ENCODE peak calls at places on chromosomes 2 and 18, in four cellular contexts. M, R, U and T are unnamed samples.

GRCh38 chr2:150234787-150235512 is 252.5 kb downstream of the RND3 start:
- DNase-seq in M (no peak), U (no peak), R (peak; percentile 84), T (no peak)

GRCh38 chr2:152594022-152594712 is 123.1 kb downstream of the PRPF40A start:
- DNase-seq in M (no peak), R (no peak), U (no peak), T (no peak)

GRCh38 chr2:208072250-208072892 is 47.0 kb upstream of the PLEKHM3 start:
- DNase-seq in R (peak; percentile 73), M (peak; percentile 69), U (peak; percentile 21), T (peak; percentile 63)

GRCh38 chr2:232439758-232440135 is 16.2 kb upstream of the ALPI start:
- DNase-seq in R (no peak), M (peak; percentile 11), U (no peak), T (no peak)

GRCh38 chr2:20868377-20868776 is 45.5 kb upstream of the LDAH start:
- DNase-seq in U (peak; percentile 28), M (no peak), R (no peak), T (no peak)

GRCh38 chr2:186852508-186852907 is 3.5 kb upstream of the ZSWIM2 start:
- DNase-seq in U (no peak), M (no peak), R (no peak), T (no peak)

GRCh38 chr2:239955086-239955988 is 69.8 kb downstream of the NDUFA10 start:
- DNase-seq in U (no peak), M (no peak), R (no peak), T (no peak)

GRCh38 chr2:226661789-226662545 is 137.7 kb downstream of the IRS1 start:
- DNase-seq in U (no peak), R (peak; percentile 92), M (no peak), T (no peak)

GRCh38 chr2:223050900-223051299 is 1.1 kb upstream of the KCNE4 start:
- DNase-seq in M (no peak), R (peak; percentile 54), U (no peak), T (no peak)

GRCh38 chr18:33603434-33603833 is 25.4 kb downstream of the ASXL3 start:
- DNase-seq in U (no peak), R (no peak), M (no peak), T (no peak)

GRCh38 chr2:122799391-122799790 is 1043.9 kb downstream of the TSN start:
- DNase-seq in M (no peak), R (no peak), U (no peak), T (no peak)

GRCh38 chr2:239304533-239305221 is 96.1 kb downstream of the HDAC4 start:
- DNase-seq in U (no peak), M (no peak), R (no peak), T (no peak)

GRCh38 chr2:142980246-142981068 is 103.0 kb downstream of the KYNU start:
- DNase-seq in M (no peak), R (peak; percentile 69), U (no peak), T (no peak)

GRCh38 chr18:31659574-31660149 is 24.7 kb downstream of the B4GALT6 start:
- DNase-seq in M (no peak), U (no peak), R (no peak), T (no peak)

GRCh38 chr2:100615471-100615870 is 52.7 kb downstream of the PDCL3 start:
- DNase-seq in R (no peak), M (no peak), U (no peak), T (no peak)

GRCh38 chr2:121617042-121617599 is 32.1 kb downstream of the CLASP1 start:
- DNase-seq in U (no peak), R (no peak), M (no peak), T (no peak)

GRCh38 chr2:40440835-40441234 is 11.1 kb downstream of the SLC8A1 start:
- DNase-seq in U (no peak), R (no peak), M (no peak), T (no peak)

GRCh38 chr2:230042195-230042594 is 26.5 kb downstream of the SLC16A14 start:
- DNase-seq in M (no peak), R (no peak), U (no peak), T (no peak)

GRCh38 chr2:240168041-240168440 is 27.6 kb upstream of the OTOS start:
- DNase-seq in U (no peak), M (no peak), R (no peak), T (no peak)

GRCh38 chr2:47946593-47946992 is 40.3 kb upstream of the FBXO11 start:
- DNase-seq in M (no peak), R (no peak), U (no peak), T (no peak)

GRCh38 chr2:211281430-211282073 is 725.2 kb downstream of the CPS1 start:
- DNase-seq in R (no peak), M (no peak), U (no peak), T (no peak)

GRCh38 chr18:25016666-25017065 is 335.3 kb downstream of the ZNF521 start:
- DNase-seq in R (no peak), U (no peak), M (no peak), T (no peak)

GRCh38 chr18:50441518-50441917 is 66.7 kb downstream of the SKA1 start:
- DNase-seq in M (no peak), R (no peak), U (no peak), T (no peak)

GRCh38 chr2:239942090-239942489 is 83.1 kb downstream of the NDUFA10 start:
- DNase-seq in U (no peak), R (no peak), M (peak; percentile 14), T (no peak)

GRCh38 chr2:225570000-225570399 is 170.5 kb downstream of the NYAP2 start:
- DNase-seq in R (no peak), M (no peak), U (no peak), T (no peak)

GRCh38 chr2:205990104-205990503 is 95.9 kb downstream of the INO80D start:
- DNase-seq in R (no peak), U (no peak), M (no peak), T (no peak)

GRCh38 chr2:20631617-20632307 is 19.1 kb downstream of the HS1BP3 start:
- DNase-seq in R (no peak), U (no peak), M (no peak), T (no peak)

GRCh38 chr2:186484062-186484735 is 1.9 kb upstream of the ZC3H15 start:
- DNase-seq in R (no peak), U (no peak), M (no peak), T (no peak)

GRCh38 chr2:65749549-65749948 is 317.1 kb upstream of the SPRED2 start:
- DNase-seq in U (no peak), M (no peak), R (peak; percentile 94), T (no peak)

GRCh38 chr18:63823516-63824219 is 48.5 kb downstream of the SERPINB7 start:
- DNase-seq in R (peak; percentile 27), M (no peak), U (no peak), T (no peak)

GRCh38 chr2:24793752-24794477 is 690 bp downstream of the CENPO start:
- DNase-seq in U (no peak), M (peak; percentile 73), R (peak; percentile 46), T (no peak)

GRCh38 chr18:58806826-58807714 is 57.6 kb upstream of the ZNF532 start:
- DNase-seq in U (no peak), M (no peak), R (no peak), T (no peak)

GRCh38 chr2:80168801-80169200 is 135.8 kb downstream of the LRRTM1 start:
- DNase-seq in M (no peak), U (no peak), R (no peak), T (no peak)

DNA sequence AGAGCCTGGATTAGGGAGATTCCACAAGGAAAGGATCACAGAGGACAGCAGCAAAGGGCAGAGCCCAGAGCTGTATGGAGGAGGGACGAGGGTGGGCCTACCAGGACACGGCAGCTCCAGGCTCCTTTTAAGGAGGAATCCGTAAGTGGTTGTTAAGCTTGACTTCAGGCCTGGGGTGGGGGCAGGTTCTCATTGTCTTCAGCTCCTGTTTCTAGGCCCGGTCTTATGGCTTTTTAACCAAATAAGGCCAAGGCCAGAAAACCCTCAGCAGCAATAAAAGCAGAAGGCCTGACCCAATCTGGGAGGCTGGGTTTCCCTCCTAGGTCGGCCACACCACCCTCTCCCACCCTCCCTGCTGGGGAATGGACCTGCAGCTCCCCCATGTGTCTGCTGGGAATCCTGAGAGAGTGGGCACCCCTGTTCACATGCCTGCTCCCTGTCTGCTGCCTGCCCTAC is 111.2 kb downstream of the PLB1 start:
- DNase-seq in R (peak; percentile 54), U (no peak), M (no peak), T (no peak)
- TF ChIP-seq CTCF in R (peak; percentile 34), U (no peak), M (no peak), T (no peak)

GRCh38 chr2:156110890-156111289 is 221.6 kb downstream of the NR4A2 start:
- DNase-seq in R (no peak), M (peak; percentile 36), U (peak; percentile 4), T (no peak)
- TF ChIP-seq CTCF in R (no peak), M (no peak), U (no peak), T (no peak)

DNA sequence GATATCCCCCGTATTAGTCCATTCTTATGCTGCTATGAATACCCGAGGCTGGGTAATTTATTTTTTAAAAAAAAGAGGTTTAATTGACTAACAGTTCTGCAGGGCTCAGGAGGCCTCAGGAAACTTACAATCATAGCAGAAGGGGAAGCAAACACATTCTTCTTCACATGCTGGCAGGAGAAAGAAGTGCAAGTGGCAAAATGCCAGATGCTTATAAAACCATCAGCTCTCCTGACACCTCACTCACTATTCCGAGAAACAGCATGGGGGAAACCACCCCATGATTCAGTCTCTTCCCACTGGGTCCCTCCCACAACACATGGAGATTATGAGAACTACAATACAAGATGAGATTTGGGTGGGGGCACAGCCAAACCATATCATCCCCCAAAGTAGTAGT is 2148.5 kb upstream of the PIK3C3 start:
- DNase-seq in M (no peak), U (no peak), R (peak; percentile 37), T (no peak)
- TF ChIP-seq CTCF in M (no peak), U (no peak), R (no peak), T (no peak)

GRCh38 chr18:71398530-71398929 is 1109.7 kb downstream of the SOCS6 start:
- DNase-seq in R (peak; percentile 17), M (peak; percentile 57), U (no peak), T (no peak)
- TF ChIP-seq CTCF in R (peak; percentile 31), M (peak; percentile 52), U (no peak), T (no peak)

GRCh38 chr18:8286303-8286702 is 322.9 kb upstream of the RAB12 start:
- DNase-seq in R (no peak), M (no peak), U (no peak), T (no peak)
- TF ChIP-seq CTCF in R (no peak), M (no peak), U (no peak), T (no peak)

GRCh38 chr2:64463784-64464183 is 9.8 kb downstream of the LGALSL start:
- DNase-seq in M (no peak), U (no peak), R (peak; percentile 59), T (no peak)
- TF ChIP-seq CTCF in M (no peak), U (no peak), R (no peak), T (no peak)

DNA sequence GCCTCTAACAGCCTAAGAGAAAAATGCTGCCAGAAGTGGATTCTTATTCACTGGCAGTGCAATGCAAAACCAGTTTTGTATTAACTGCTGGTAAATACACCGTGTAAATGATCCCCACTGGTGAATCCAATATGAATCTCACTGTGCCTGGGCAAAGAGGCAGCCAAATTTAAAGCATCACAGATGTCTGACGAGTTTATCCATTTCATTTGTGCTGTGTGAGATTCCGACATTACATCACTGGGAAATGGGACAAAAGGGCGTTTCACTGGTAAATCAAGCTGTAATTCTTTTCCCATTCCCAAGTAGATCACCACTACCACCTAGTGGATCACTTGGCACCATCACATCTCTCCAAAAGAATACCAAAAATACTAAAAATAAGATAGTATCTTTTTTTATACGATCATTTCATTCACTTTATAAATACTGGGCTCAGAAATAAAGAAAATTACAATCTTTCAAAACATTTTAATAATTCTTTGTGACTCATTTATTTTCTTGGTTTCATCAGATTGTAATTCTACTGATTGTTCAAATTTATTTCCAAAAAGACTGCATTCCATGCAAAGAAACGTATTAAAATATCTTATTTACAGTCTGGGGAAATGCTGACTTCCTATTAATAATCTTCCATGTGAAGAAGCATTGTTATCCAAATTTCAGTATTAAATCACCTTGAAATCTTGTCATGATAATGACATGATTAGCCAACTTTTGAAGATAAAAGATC is 125.6 kb downstream of the GRB14 start:
- DNase-seq in U (no peak), R (peak; percentile 67), M (no peak), T (no peak)
- TF ChIP-seq CTCF in U (no peak), R (peak; percentile 70), M (peak; percentile 41), T (peak; percentile 38)